ENCODE peak calls at places on chromosomes 4 and X, in four cellular contexts. S is RCC 7860, B is NCI-H1105, X is smooth muscle cell of the brain vasculature. C is an unnamed sample.

GRCh38 chr4:53716011-53716410 is 124.7 kb upstream of the LNX1 start:
- DNase-seq in X (no peak), S (no peak), B (no peak), C (no peak)

GRCh38 chr4:72094054-72094780 is 62.4 kb downstream of the NPFFR2 start:
- DNase-seq in X (no peak), B (no peak), S (no peak), C (no peak)

GRCh38 chr4:2797545-2798305 is 4.8 kb downstream of the SH3BP2 start:
- DNase-seq in B (no peak), S (no peak), X (no peak), C (no peak)

GRCh38 chr4:6134612-6135220 is 65.6 kb downstream of the JAKMIP1 start:
- DNase-seq in S (no peak), X (no peak), B (no peak), C (no peak)

GRCh38 chr4:26687728-26688127 is 103.8 kb downstream of the TBC1D19 start:
- DNase-seq in X (peak; percentile 1), S (peak; percentile 30), B (no peak), C (peak; percentile 84)

GRCh38 chrX:47798861-47799260 is 37.8 kb upstream of the ZNF81 start:
- DNase-seq in B (no peak), S (no peak), X (no peak), C (no peak)

GRCh38 chr4:43271946-43272345 is 379.4 kb downstream of the GRXCR1 start:
- DNase-seq in X (no peak), S (no peak), B (no peak), C (no peak)

GRCh38 chr4:168695288-168695687 is 198.4 kb downstream of the PALLD start:
- DNase-seq in S (no peak), B (no peak), X (no peak), C (no peak)

GRCh38 chr4:687975-688694 is 816 bp downstream of the SLC49A3 start:
- DNase-seq in B (no peak), X (no peak), S (no peak), C (no peak)

GRCh38 chrX:15663439-15663838 is 1.2 kb downstream of the CLTRN start:
- DNase-seq in B (no peak), X (no peak), S (no peak), C (no peak)

GRCh38 chrX:78104447-78105176 is 564 bp downstream of the PGK1 start:
- DNase-seq in B (peak; percentile 0), X (no peak), S (peak; percentile 26), C (no peak)

GRCh38 chr4:165621983-165622382 is 243.2 kb downstream of the CPE start:
- DNase-seq in B (no peak), X (no peak), S (no peak), C (no peak)

GRCh38 chr4:139889194-139889762 is 223.7 kb downstream of the MGST2 start:
- DNase-seq in S (no peak), X (no peak), B (no peak), C (peak; percentile 60)

GRCh38 chr4:72295966-72296557 is 264.3 kb downstream of the NPFFR2 start:
- DNase-seq in X (no peak), S (peak; percentile 47), B (no peak), C (no peak)

GRCh38 chr4:142341286-142341685 is 504.8 kb downstream of the INPP4B start:
- DNase-seq in X (no peak), B (no peak), S (no peak), C (no peak)

GRCh38 chr4:145829629-145830395 is 108.8 kb downstream of the ZNF827 start:
- DNase-seq in S (no peak), X (no peak), B (no peak), C (no peak)

GRCh38 chr4:66567551-66567950 is 897.3 kb upstream of the EPHA5 start:
- DNase-seq in B (no peak), S (no peak), X (no peak), C (no peak)

GRCh38 chrX:124395145-124395858 is 48.9 kb downstream of the SH2D1A start:
- DNase-seq in B (no peak), X (no peak), S (no peak), C (no peak)

GRCh38 chrX:47751670-47752069 is 85.0 kb upstream of the ZNF81 start:
- DNase-seq in B (peak; percentile 0), X (no peak), S (peak; percentile 9), C (no peak)

GRCh38 chrX:81259714-81260395 is 58.0 kb downstream of the SH3BGRL start:
- DNase-seq in B (no peak), S (no peak), X (no peak), C (no peak)

GRCh38 chrX:109077788-109078187 is 341.4 kb upstream of the IRS4 start:
- DNase-seq in S (no peak), B (no peak), X (no peak), C (no peak)

GRCh38 chr4:37666625-37667071 is 19.5 kb downstream of the RELL1 start:
- DNase-seq in B (no peak), X (no peak), S (peak; percentile 98), C (peak; percentile 96)

GRCh38 chrX:58025979-58026378 is 115.7 kb upstream of the ZXDA start:
- DNase-seq in B (peak; percentile 5), S (peak; percentile 4), X (no peak), C (no peak)

GRCh38 chr4:138734746-138735145 is 280.8 kb upstream of the NOCT start:
- DNase-seq in X (peak; percentile 17), B (no peak), S (no peak), C (peak; percentile 21)

GRCh38 chrX:147912093-147912801 is 528 bp downstream of the FMR1 start:
- DNase-seq in X (no peak), S (peak; percentile 29), B (peak; percentile 48), C (no peak)

GRCh38 chr4:48570646-48571220 is 80.7 kb downstream of the ZAR1 start:
- DNase-seq in S (peak; percentile 22), B (no peak), X (no peak), C (peak; percentile 42)

GRCh38 chrX:51893931-51894696 is 691 bp downstream of the MAGED1 start:
- DNase-seq in B (peak; percentile 56), S (no peak), X (no peak), C (no peak)

GRCh38 chr4:140861359-140862181 is 105.4 kb upstream of the TBC1D9 start:
- DNase-seq in B (peak; percentile 50), X (peak; percentile 80), S (peak; percentile 35), C (peak; percentile 56)

GRCh38 chrX:12814434-12814833 is 23.2 kb downstream of the PRPS2 start:
- DNase-seq in S (no peak), B (peak; percentile 23), X (peak; percentile 17), C (no peak)